ENCODE peak calls at places on chromosomes 5 and 9, in eight cellular contexts. Y is OCI-LY7, Z is stomach, E is pancreas, F is heart right ventricle, P is left ventricle myocardium inferior, J is GM12878, S is adrenal gland. G is an unnamed sample.

GRCh38 chr5:6158974-6159863 is 219.1 kb downstream of the MED10 start:
- DNase-seq in Y (no peak), Z (no peak), E (no peak), F (no peak), P (no peak), J (no peak), S (peak; percentile 88), G (no peak)

GRCh38 chr9:78131969-78132687 is 100.5 kb upstream of the GNAQ start:
- DNase-seq in Y (no peak), Z (no peak), E (no peak), F (no peak), P (no peak), J (no peak), S (no peak), G (no peak)

GRCh38 chr5:157312492-157312891 is 46.6 kb downstream of the CYFIP2 start:
- DNase-seq in Y (peak; percentile 72), Z (peak; percentile 43), E (no peak), F (no peak), P (no peak), J (peak; percentile 59), S (peak; percentile 50), G (peak; percentile 64)

GRCh38 chr5:132344775-132345514 is 24.6 kb upstream of the SLC22A5 start:
- DNase-seq in Y (no peak), Z (no peak), E (no peak), F (no peak), P (no peak), J (no peak), S (no peak), G (no peak)

GRCh38 chr9:116323012-116323411 is 169.4 kb downstream of the PAPPA start:
- DNase-seq in Y (no peak), Z (no peak), E (no peak), F (no peak), P (no peak), J (no peak), S (no peak), G (no peak)

GRCh38 chr5:123344819-123345426 is 78.3 kb downstream of the CEP120 start:
- DNase-seq in Y (peak; percentile 34), Z (no peak), E (no peak), F (peak; percentile 14), P (no peak), J (no peak), S (no peak), G (no peak)

GRCh38 chr5:998975-999501 is 9.6 kb upstream of the NKD2 start:
- DNase-seq in Y (no peak), Z (peak; percentile 27), E (no peak), F (no peak), P (no peak), J (no peak), S (peak; percentile 14), G (no peak)

GRCh38 chr9:113129466-113129865 is 21.3 kb upstream of the SLC31A2 start:
- DNase-seq in Y (no peak), Z (no peak), E (no peak), F (no peak), P (no peak), J (no peak), S (no peak), G (no peak)

GRCh38 chr5:57452885-57453284 is 29.7 kb downstream of the ACTBL2 start:
- DNase-seq in Y (no peak), Z (no peak), E (no peak), F (no peak), P (no peak), J (no peak), S (no peak), G (no peak)

DNA sequence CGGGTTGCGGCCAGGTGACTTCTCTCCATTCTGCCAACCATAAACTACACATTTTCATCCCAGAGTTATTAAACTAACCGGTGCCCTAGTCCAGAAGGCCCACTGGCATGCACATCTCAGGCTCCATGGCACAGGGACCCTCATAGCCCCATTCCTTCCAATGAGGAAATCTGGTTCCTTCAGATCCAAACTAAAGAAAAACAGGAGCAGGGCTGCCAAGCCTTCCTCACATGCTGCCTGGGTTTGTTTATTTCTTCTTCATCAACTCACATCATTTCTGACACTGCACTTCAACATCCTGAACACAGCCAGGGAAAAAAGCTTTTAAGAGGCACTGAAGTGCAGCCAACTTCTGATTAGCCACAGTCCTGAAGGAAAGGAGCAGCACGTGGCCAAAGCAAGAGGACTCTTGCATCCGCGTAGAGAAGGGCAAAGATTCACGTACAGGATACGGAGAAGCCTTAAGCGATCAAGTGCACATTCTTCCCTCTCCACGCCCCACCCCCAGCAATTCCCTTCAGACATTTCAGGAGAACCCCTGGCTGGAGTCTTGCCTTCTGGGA is 22.5 kb downstream of the LHFPL2 start:
- DNase-seq in Y (no peak), Z (no peak), E (no peak), F (no peak), P (no peak), J (no peak), S (no peak), G (no peak)
- H3K4me1 ChIP-seq in Y (no peaks in the 10 kb centered on the region), Z (no peaks in the 10 kb centered on the region), E (peaks cover 25% of the 10 kb centered on the region), F (peaks cover 17% of the 10 kb centered on the region), P (peaks cover 65% of the 10 kb centered on the region), J (no peaks in the 10 kb centered on the region), S (peaks cover 13% of the 10 kb centered on the region), G (no peaks in the 10 kb centered on the region)

DNA sequence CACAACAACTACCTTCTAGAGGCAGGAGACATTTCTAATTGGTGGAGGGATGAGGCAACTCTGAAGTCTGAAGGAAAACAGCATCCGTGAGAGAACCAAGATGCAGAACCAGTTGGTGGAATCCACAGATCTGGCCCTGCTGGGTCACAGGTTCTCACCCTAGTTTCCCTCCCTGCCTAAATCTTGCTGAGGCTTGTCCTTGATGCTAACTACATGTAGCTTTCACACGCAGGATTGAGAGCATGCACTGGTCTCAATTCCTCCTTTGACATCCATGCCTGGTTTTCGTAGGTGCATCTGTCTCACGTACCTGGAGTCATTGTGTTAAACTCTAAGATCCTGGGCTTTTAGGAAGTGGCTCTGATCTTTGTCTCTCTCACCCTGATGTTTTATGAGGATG is 9.7 kb upstream of the F2RL1 start:
- DNase-seq in Y (no peak), Z (no peak), E (no peak), F (no peak), P (no peak), J (no peak), S (no peak), G (no peak)
- H3K27ac ChIP-seq in Y (no peak overlapping the region), Z (no peak overlapping the region), E (no peak overlapping the region), F (no peak overlapping the region), P (no peak overlapping the region), J (no peak overlapping the region), S (no peak overlapping the region), G (no peak overlapping the region)

GRCh38 chr5:32443145-32443540 is 1.4 kb downstream of the ZFR start:
- DNase-seq in Y (peak; percentile 18), Z (no peak), E (no peak), F (no peak), P (no peak), J (peak; percentile 31), S (no peak), G (peak; percentile 38)
- H3K4me1 ChIP-seq in Y (peaks cover 17% of the 10 kb centered on the region), Z (peaks cover 38% of the 10 kb centered on the region), E (peaks cover 30% of the 10 kb centered on the region), F (peaks cover 18% of the 10 kb centered on the region), P (peaks cover 56% of the 10 kb centered on the region), J (peaks cover 14% of the 10 kb centered on the region), S (peaks cover 7% of the 10 kb centered on the region), G (peaks cover 39% of the 10 kb centered on the region)

GRCh38 chr5:80958611-80959010 is 1.6 kb upstream of the RASGRF2 start:
- DNase-seq in Y (no peak), Z (no peak), E (no peak), F (no peak), P (no peak), J (no peak), S (no peak), G (no peak)
- H3K27ac ChIP-seq in Y (no peak overlapping the region), Z (no peak overlapping the region), E (no peak overlapping the region), F (no peak overlapping the region), P (no peak overlapping the region), J (no peak overlapping the region), S (no peak overlapping the region), G (peak overlapping the region; percentile 38)

DNA sequence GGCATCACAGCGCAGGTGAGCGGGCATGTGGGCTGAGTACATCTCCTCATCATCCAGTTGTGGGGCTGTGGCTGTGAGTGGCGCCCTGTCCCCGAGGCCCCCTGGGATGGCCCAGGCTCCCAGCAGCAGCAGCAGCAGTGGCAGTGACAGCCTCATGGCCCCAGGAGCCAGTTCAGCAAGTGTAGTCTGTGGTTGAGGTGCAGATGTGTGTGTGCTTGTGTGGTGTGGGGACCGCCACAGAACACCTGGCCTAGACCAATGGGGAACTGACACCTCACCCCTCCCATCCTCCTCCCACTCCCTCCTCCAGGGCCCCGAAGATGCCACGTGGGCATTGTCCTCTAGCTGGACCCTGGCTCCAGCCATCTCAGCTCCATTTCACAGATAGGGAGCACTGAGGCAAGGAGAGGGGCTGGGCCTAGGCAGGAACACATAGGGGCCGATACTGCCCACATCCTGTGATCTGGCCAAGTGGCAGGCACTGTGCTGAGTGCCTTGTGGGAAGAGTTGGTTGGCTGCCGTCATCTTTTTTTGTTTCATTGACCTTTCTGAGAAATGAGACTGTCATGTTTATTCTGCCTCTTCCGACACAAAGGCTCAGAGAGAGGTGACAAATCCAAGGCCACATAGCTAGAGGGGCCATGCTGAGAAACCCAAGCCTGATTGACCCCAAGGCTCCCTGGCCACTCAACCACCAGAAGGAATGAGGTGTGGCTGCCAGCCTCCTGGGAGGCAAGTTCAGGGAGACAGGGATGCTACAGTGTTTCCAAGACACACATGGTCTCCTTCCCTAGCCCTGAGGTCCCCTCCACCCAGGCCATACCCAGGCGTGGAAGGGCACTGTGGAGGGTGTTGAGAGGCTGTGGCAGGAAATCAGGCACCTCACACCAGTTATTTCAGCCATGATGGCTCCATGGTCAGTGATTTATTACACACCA is at the start of gene MZB1:
- DNase-seq in Y (peak; percentile 95), Z (no peak), E (no peak), F (no peak), P (no peak), J (peak; percentile 95), S (peak; percentile 42), G (peak; percentile 96)
- H3K4me1 ChIP-seq in Y (peaks cover 68% of the 10 kb centered on the region), Z (peaks cover 32% of the 10 kb centered on the region), E (no peaks in the 10 kb centered on the region), F (peaks cover 38% of the 10 kb centered on the region), P (peaks cover 74% of the 10 kb centered on the region), J (peaks cover 58% of the 10 kb centered on the region), S (peaks cover 23% of the 10 kb centered on the region), G (peaks cover 86% of the 10 kb centered on the region)

DNA sequence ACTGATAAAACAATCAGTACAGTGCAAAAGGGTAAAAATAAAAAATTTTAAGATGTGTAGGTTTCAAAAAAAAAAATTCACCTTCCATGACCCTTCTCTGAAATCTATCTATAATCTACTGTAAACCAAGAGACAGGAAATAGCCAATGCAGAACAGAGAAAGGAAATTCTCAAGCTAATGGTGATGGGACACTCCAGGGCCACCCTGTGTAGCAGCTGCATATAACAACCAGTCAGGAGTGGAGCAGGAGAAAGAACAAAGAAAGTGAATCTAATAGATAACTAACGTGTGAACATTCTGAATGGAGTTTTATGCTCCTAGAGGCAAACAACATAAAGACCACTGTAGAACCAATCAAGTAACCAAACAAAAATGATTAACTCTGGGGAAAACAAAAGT is 16.6 kb downstream of the SPTLC1 start:
- DNase-seq in Y (no peak), Z (no peak), E (no peak), F (no peak), P (no peak), J (peak; percentile 17), S (no peak), G (no peak)
- H3K27ac ChIP-seq in Y (no peak overlapping the region), Z (peak overlapping the region; percentile 70), E (peak overlapping the region; percentile 13), F (no peak overlapping the region), P (peak overlapping the region; percentile 52), J (peak overlapping the region; percentile 25), S (no peak overlapping the region), G (no peak overlapping the region)

GRCh38 chr9:132663120-132663519 is 6.7 kb downstream of the DDX31 start:
- DNase-seq in Y (no peak), Z (no peak), E (no peak), F (no peak), P (no peak), J (no peak), S (no peak), G (no peak)
- H3K4me1 ChIP-seq in Y (peaks cover 5% of the 10 kb centered on the region), Z (no peaks in the 10 kb centered on the region), E (no peaks in the 10 kb centered on the region), F (no peaks in the 10 kb centered on the region), P (peaks cover 3% of the 10 kb centered on the region), J (no peaks in the 10 kb centered on the region), S (no peaks in the 10 kb centered on the region), G (peaks cover 6% of the 10 kb centered on the region)

GRCh38 chr5:96256795-96257470 is 176.1 kb downstream of the PCSK1 start:
- DNase-seq in Y (peak; percentile 8), Z (no peak), E (no peak), F (no peak), P (no peak), J (no peak), S (peak; percentile 41), G (peak; percentile 25)
- H3K27ac ChIP-seq in Y (no peak overlapping the region), Z (no peak overlapping the region), E (no peak overlapping the region), F (no peak overlapping the region), P (no peak overlapping the region), J (no peak overlapping the region), S (no peak overlapping the region), G (no peak overlapping the region)